ENCODE peak calls at places on chromosomes 1 and 21, in four cellular contexts. V, P, B and U are unnamed samples.

GRCh38 chr1:65310078-65310587 is 790 bp downstream of the DNAJC6 start:
- DNase-seq in V (no peak), P (no peak), B (no peak), U (no peak)

GRCh38 chr1:110594466-110595076 is 11.6 kb downstream of the KCNA2 start:
- DNase-seq in V (no peak), P (no peak), B (no peak), U (no peak)

GRCh38 chr1:27428316-27429028 is 36.0 kb downstream of the GPR3 start:
- DNase-seq in V (peak; percentile 76), P (no peak), B (no peak), U (no peak)

GRCh38 chr1:164605254-164606091 is 46.5 kb downstream of the PBX1 start:
- DNase-seq in V (no peak), P (no peak), B (no peak), U (no peak)

GRCh38 chr21:26653431-26653830 is 80.3 kb upstream of the CYYR1 start:
- DNase-seq in V (no peak), P (no peak), B (no peak), U (no peak)

GRCh38 chr1:11335417-11336070 is 62.5 kb downstream of the UBIAD1 start:
- DNase-seq in V (no peak), P (no peak), B (peak; percentile 72), U (no peak)

GRCh38 chr1:70906790-70907189 is 140.8 kb downstream of the PTGER3 start:
- DNase-seq in V (no peak), P (no peak), B (no peak), U (peak; percentile 89)

GRCh38 chr1:118396824-118397530 is 211.9 kb upstream of the SPAG17 start:
- DNase-seq in V (no peak), P (no peak), B (no peak), U (no peak)

GRCh38 chr1:97160796-97161195 is 439.2 kb downstream of the PTBP2 start:
- DNase-seq in V (no peak), P (no peak), B (no peak), U (no peak)

GRCh38 chr1:192660613-192661012 is 24.7 kb downstream of the RGS13 start:
- DNase-seq in V (no peak), P (no peak), B (no peak), U (no peak)

GRCh38 chr1:104905322-104905721 is 1155.6 kb downstream of the AMY1C start:
- DNase-seq in V (no peak), P (no peak), B (no peak), U (no peak)

GRCh38 chr1:205746757-205747412 is 3.1 kb downstream of the NUCKS1 start:
- DNase-seq in V (no peak), P (no peak), B (no peak), U (no peak)

GRCh38 chr1:237249120-237249519 is 207.1 kb downstream of the RYR2 start:
- DNase-seq in V (no peak), P (no peak), B (no peak), U (no peak)

GRCh38 chr1:176694713-176695112 is 231.7 kb downstream of the PAPPA2 start:
- DNase-seq in V (no peak), P (no peak), B (no peak), U (no peak)

GRCh38 chr1:32413507-32414185 is 19.4 kb upstream of the BSDC1 start:
- DNase-seq in V (peak; percentile 74), P (no peak), B (peak; percentile 48), U (no peak)

GRCh38 chr1:81349194-81349965 is 451.4 kb upstream of the ADGRL2 start:
- DNase-seq in V (no peak), P (no peak), B (no peak), U (no peak)

GRCh38 chr1:4561213-4561612 is 93.2 kb upstream of the AJAP1 start:
- DNase-seq in V (no peak), P (no peak), B (no peak), U (no peak)

GRCh38 chr1:209657140-209657879 is 5.1 kb upstream of the LAMB3 start:
- DNase-seq in V (no peak), P (no peak), B (no peak), U (no peak)

GRCh38 chr1:212401042-212401441 is 13.6 kb downstream of the PACC1 start:
- DNase-seq in V (no peak), P (no peak), B (no peak), U (no peak)

GRCh38 chr1:23200885-23201284 is 16.4 kb downstream of the HTR1D start:
- DNase-seq in V (no peak), P (no peak), B (no peak), U (no peak)

GRCh38 chr1:76770979-76771378 is 96.3 kb upstream of the ST6GALNAC5 start:
- DNase-seq in V (no peak), P (no peak), B (no peak), U (no peak)

GRCh38 chr1:232186936-232187335 is 443.0 kb downstream of the SIPA1L2 start:
- DNase-seq in V (no peak), P (no peak), B (no peak), U (no peak)

GRCh38 chr1:231691618-231692259 is 65.1 kb downstream of the DISC1 start:
- DNase-seq in V (no peak), P (peak; percentile 7), B (no peak), U (no peak)

GRCh38 chr1:43444827-43445225 is 8.9 kb downstream of the HYI start:
- DNase-seq in V (no peak), P (no peak), B (no peak), U (no peak)

GRCh38 chr1:247241687-247242086 is 14.2 kb upstream of the VN1R5 start:
- DNase-seq in V (no peak), P (no peak), B (no peak), U (no peak)

GRCh38 chr1:245804696-245805095 is 649.9 kb downstream of the KIF26B start:
- DNase-seq in V (no peak), P (no peak), B (no peak), U (no peak)

GRCh38 chr1:230898144-230898543 is 29.8 kb upstream of the C1orf198 start:
- DNase-seq in V (no peak), P (no peak), B (no peak), U (no peak)

GRCh38 chr1:24027838-24028468 is 47.8 kb upstream of the SRSF10 start:
- DNase-seq in V (no peak), P (no peak), B (peak; percentile 20), U (no peak)

GRCh38 chr1:168618351-168618750 is 41.9 kb downstream of the XCL1 start:
- DNase-seq in V (no peak), P (no peak), B (no peak), U (no peak)

GRCh38 chr1:96863449-96863848 is 141.9 kb downstream of the PTBP2 start:
- DNase-seq in V (no peak), P (no peak), B (no peak), U (no peak)

GRCh38 chr1:71908313-71908712 is 374.0 kb downstream of the NEGR1 start:
- DNase-seq in V (no peak), P (no peak), B (no peak), U (no peak)

GRCh38 chr1:152515454-152515823 is 1.2 kb downstream of the CRCT1 start:
- DNase-seq in V (no peak), P (no peak), B (no peak), U (no peak)

GRCh38 chr1:1157033-1157365 is 16.7 kb upstream of the TTLL10 start:
- DNase-seq in V (no peak), P (no peak), B (no peak), U (no peak)

GRCh38 chr21:18041012-18041411 is 203.6 kb upstream of the CHODL start:
- DNase-seq in V (no peak), P (no peak), B (no peak), U (peak; percentile 2)

GRCh38 chr21:42455754-42456440 is 40.1 kb downstream of the RSPH1 start:
- DNase-seq in V (no peak), P (no peak), B (no peak), U (no peak)

GRCh38 chr1:80629304-80629837 is 1171.4 kb upstream of the ADGRL2 start:
- DNase-seq in V (no peak), P (no peak), B (no peak), U (no peak)

DNA sequence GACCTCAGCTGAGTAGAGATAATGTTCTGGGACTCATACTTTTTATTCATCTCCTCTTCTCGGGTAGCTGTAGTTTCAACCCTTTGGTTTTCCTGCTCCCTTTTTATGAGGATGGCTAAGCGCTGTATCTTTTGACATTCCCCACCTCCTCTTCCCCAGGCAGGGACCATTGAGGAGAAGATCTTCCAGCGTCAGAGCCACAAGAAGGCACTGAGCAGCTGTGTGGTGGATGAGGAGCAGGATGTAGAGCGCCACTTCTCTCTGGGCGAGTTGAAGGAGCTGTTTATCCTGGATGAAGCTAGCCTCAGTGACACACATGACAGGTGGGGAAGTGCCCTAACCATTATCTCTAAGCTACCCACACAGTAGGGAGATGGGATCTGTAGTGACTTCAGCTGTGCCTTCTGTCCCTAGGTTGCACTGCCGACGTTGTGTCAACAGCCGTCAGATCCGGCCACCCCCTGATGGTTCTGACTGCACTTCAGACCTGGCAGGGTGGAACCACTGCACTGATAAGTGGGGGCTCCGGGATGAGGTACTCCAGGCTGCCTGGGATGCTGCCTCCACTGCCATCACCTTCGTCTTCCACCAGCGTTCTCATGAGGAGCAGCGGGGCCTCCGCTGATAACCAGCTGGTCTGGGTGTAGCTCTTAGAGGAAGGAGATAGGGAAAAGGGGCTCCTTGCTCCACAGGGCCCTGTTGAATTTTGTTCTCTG is 25.6 kb downstream of the LRRC41 start:
- DNase-seq in V (no peak), P (no peak), B (no peak), U (no peak)
- TF ChIP-seq POLR2AphosphoS5 in V (no peak), P (no peak), B (no peak), U (no peak)

GRCh38 chr1:202888507-202889360 is at the start of gene RABIF:
- DNase-seq in V (peak; percentile 98), P (peak; percentile 83), B (peak; percentile 88), U (peak; percentile 45)

GRCh38 chr1:202890392-202890791 is 1.4 kb upstream of the RABIF start:
- DNase-seq in V (no peak), P (no peak), B (no peak), U (no peak)

GRCh38 chr1:202892501-202892900 is 3.6 kb upstream of the RABIF start:
- DNase-seq in V (no peak), P (no peak), B (no peak), U (no peak)

GRCh38 chr1:202888204-202888506 is 794 bp downstream of the RABIF start:
- DNase-seq in V (no peak), P (no peak), B (peak; percentile 4), U (no peak)
- H3K27ac ChIP-seq in V (peak overlapping the region; percentile 98), P (peak overlapping the region; percentile 91), B (peak overlapping the region; percentile 84), U (no peak overlapping the region)

DNA sequence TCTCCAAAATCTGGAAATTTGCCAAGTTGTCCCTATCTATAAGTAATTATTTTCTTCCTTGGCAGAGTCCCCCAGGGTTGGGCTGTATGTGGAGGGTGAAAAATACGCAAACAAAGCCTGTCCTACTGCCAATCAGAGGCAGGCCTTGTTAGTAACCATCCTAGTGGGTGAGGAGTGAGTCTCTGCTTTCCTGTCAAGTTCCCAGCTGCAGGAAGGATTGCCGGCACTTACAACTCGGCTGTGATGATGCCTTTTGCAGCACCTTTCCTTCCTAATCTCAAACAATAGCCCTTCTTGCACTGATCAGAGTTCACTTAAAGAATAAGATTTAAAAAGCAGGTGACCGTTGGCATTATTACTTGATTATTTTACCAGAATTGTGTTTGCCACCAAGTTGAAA is 31.3 kb upstream of the FGGY start:
- DNase-seq in V (no peak), P (no peak), B (no peak), U (no peak)
- TF ChIP-seq POLR2AphosphoS5 in V (no peak), P (no peak), B (no peak), U (no peak)

DNA sequence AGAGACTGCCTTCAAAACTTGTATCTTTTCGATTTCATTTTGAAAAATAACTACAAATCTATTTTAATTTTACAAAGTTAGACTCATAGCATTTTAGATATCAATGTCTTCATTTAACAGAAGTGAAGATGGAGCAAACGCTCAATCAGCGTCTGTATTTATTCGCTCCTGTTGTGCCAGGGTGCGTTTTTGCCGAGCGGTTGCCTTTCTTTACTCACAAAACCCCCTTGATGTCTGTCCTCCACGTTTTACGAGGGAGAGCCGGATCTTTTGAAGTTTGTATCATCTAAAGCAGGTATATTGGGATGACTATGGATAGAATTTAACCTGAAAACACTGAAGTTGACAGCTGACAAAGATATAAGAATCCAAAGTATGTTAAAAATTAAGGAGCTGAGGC is 44.6 kb downstream of the MRPL39 start:
- DNase-seq in V (no peak), P (no peak), B (no peak), U (no peak)
- H3K27ac ChIP-seq in V (no peak overlapping the region), P (no peak overlapping the region), B (peak overlapping the region; percentile 92), U (no peak overlapping the region)